ENCODE peak calls at places on chromosomes 12 and 14, in nine cellular contexts. B, R, O, N, Z, A, P, D and Q are unnamed samples.

GRCh38 chr12:88310069-88310468 is 168.0 kb downstream of the TMTC3 start:
- DNase-seq in B (no peak), R (no peak), O (peak; percentile 96), N (no peak), Z (no peak), A (peak; percentile 88), P (no peak), D (no peak), Q (no peak)

GRCh38 chr14:61570188-61570960 is 124.9 kb upstream of the HIF1A start:
- DNase-seq in B (no peak), R (no peak), O (no peak), N (no peak), Z (no peak), A (peak; percentile 43), P (no peak), D (no peak), Q (no peak)

GRCh38 chr12:7134371-7135166 is 4.4 kb downstream of the CLSTN3 start:
- DNase-seq in B (no peak), R (no peak), O (no peak), N (no peak), Z (no peak), A (no peak), P (no peak), D (no peak), Q (no peak)

GRCh38 chr12:112606611-112607366 is 184.8 kb upstream of the RPH3A start:
- DNase-seq in B (no peak), R (no peak), O (no peak), N (no peak), Z (no peak), A (no peak), P (no peak), D (no peak), Q (no peak)

GRCh38 chr14:68730811-68731425 is 61.9 kb downstream of the ZFP36L1 start:
- DNase-seq in B (no peak), R (no peak), O (no peak), N (no peak), Z (no peak), A (no peak), P (no peak), D (no peak), Q (no peak)

GRCh38 chr12:33596061-33596460 is 156.4 kb upstream of the SYT10 start:
- DNase-seq in B (no peak), R (no peak), O (no peak), N (no peak), Z (no peak), A (no peak), P (no peak), D (no peak), Q (no peak)

GRCh38 chr12:47967461-47968430 is 4.3 kb downstream of the TMEM106C start:
- DNase-seq in B (no peak), R (no peak), O (peak; percentile 72), N (no peak), Z (no peak), A (peak; percentile 17), P (no peak), D (no peak), Q (no peak)

GRCh38 chr12:16062611-16063010 is 151.5 kb downstream of the DERA start:
- DNase-seq in B (no peak), R (no peak), O (no peak), N (no peak), Z (no peak), A (no peak), P (no peak), D (no peak), Q (no peak)

GRCh38 chr14:28719130-28719529 is 47.5 kb upstream of the FOXG1 start:
- DNase-seq in B (no peak), R (no peak), O (no peak), N (no peak), Z (no peak), A (no peak), P (no peak), D (no peak), Q (no peak)

GRCh38 chr12:19107750-19108149 is 21.8 kb upstream of the PLEKHA5 start:
- DNase-seq in B (no peak), R (no peak), O (no peak), N (no peak), Z (no peak), A (no peak), P (no peak), D (no peak), Q (no peak)

GRCh38 chr14:50039734-50040400 is 76.5 kb downstream of the VCPKMT start:
- DNase-seq in B (no peak), R (no peak), O (peak; percentile 65), N (no peak), Z (no peak), A (no peak), P (no peak), D (no peak), Q (peak; percentile 53)

GRCh38 chr14:105128059-105128458 is 40.5 kb downstream of the JAG2 start:
- DNase-seq in B (no peak), R (no peak), O (no peak), N (no peak), Z (no peak), A (no peak), P (no peak), D (peak; percentile 33), Q (no peak)